ENCODE peak calls at places on chromosomes 1 and 21, in six cellular contexts. One of them, this sample, is unnamed. For H3K4me1, the result is how much of the 10 kb centered on the place peaks cover.

GRCh38 chr1:98454666-98455065 is 206.9 kb upstream of the SNX7 start:
- DNase-seq in tibial artery: no peak
- DNase-seq in mucosa of descending colon: no peak
- DNase-seq in heart right ventricle: no peak
- DNase-seq in fibroblast of lung: no peak
- DNase-seq in cardiac muscle cell: no peak
- DNase-seq in this sample: no peak

GRCh38 chr1:203135636-203136305 is 8.2 kb downstream of the ADORA1 start:
- DNase-seq in fibroblast of lung: no peak
- DNase-seq in cardiac muscle cell: no peak
- DNase-seq in tibial artery: no peak
- DNase-seq in mucosa of descending colon: no peak
- DNase-seq in heart right ventricle: no peak
- DNase-seq in this sample: no peak

GRCh38 chr1:186155594-186155993 is 219.5 kb downstream of the TPR start:
- DNase-seq in heart right ventricle: no peak
- DNase-seq in cardiac muscle cell: peak
- DNase-seq in fibroblast of lung: peak
- DNase-seq in mucosa of descending colon: no peak
- DNase-seq in tibial artery: no peak
- DNase-seq in this sample: no peak

GRCh38 chr1:178033019-178033418 is 60.9 kb upstream of the RASAL2 start:
- DNase-seq in mucosa of descending colon: no peak
- DNase-seq in cardiac muscle cell: no peak
- DNase-seq in fibroblast of lung: no peak
- DNase-seq in tibial artery: no peak
- DNase-seq in heart right ventricle: no peak
- DNase-seq in this sample: no peak

GRCh38 chr1:212749924-212750535 is 41.5 kb downstream of the NSL1 start:
- DNase-seq in mucosa of descending colon: no peak
- DNase-seq in tibial artery: no peak
- DNase-seq in heart right ventricle: no peak
- DNase-seq in fibroblast of lung: peak
- DNase-seq in cardiac muscle cell: peak
- DNase-seq in this sample: no peak

GRCh38 chr1:159088050-159088449 is 11.5 kb upstream of the AIM2 start:
- DNase-seq in heart right ventricle: no peak
- DNase-seq in mucosa of descending colon: no peak
- DNase-seq in fibroblast of lung: peak
- DNase-seq in tibial artery: no peak
- DNase-seq in cardiac muscle cell: no peak
- DNase-seq in this sample: no peak

GRCh38 chr1:207815913-207816312 is 64.1 kb downstream of the CD46 start:
- DNase-seq in tibial artery: no peak
- DNase-seq in mucosa of descending colon: no peak
- DNase-seq in heart right ventricle: no peak
- DNase-seq in fibroblast of lung: peak
- DNase-seq in cardiac muscle cell: no peak
- DNase-seq in this sample: peak

GRCh38 chr1:159275891-159276290 is 26.2 kb upstream of the FCER1A start:
- DNase-seq in tibial artery: no peak
- DNase-seq in heart right ventricle: no peak
- DNase-seq in mucosa of descending colon: no peak
- DNase-seq in cardiac muscle cell: no peak
- DNase-seq in fibroblast of lung: no peak
- DNase-seq in this sample: no peak

GRCh38 chr1:214380418-214380817 is 99.5 kb downstream of the SMYD2 start:
- DNase-seq in heart right ventricle: no peak
- DNase-seq in cardiac muscle cell: no peak
- DNase-seq in mucosa of descending colon: no peak
- DNase-seq in tibial artery: no peak
- DNase-seq in fibroblast of lung: no peak
- DNase-seq in this sample: no peak

GRCh38 chr1:65001238-65001792 is 35.0 kb upstream of the JAK1 start:
- DNase-seq in heart right ventricle: peak
- DNase-seq in cardiac muscle cell: peak
- DNase-seq in mucosa of descending colon: peak
- DNase-seq in tibial artery: peak
- DNase-seq in fibroblast of lung: peak
- DNase-seq in this sample: peak

GRCh38 chr1:24866211-24867063 is 63.6 kb downstream of the RUNX3 start:
- DNase-seq in cardiac muscle cell: no peak
- DNase-seq in fibroblast of lung: no peak
- DNase-seq in mucosa of descending colon: no peak
- DNase-seq in tibial artery: no peak
- DNase-seq in heart right ventricle: no peak
- DNase-seq in this sample: no peak

GRCh38 chr1:31588751-31589515 is 12.6 kb downstream of the TINAGL1 start:
- DNase-seq in fibroblast of lung: no peak
- DNase-seq in heart right ventricle: peak
- DNase-seq in tibial artery: no peak
- DNase-seq in cardiac muscle cell: no peak
- DNase-seq in mucosa of descending colon: peak
- DNase-seq in this sample: peak
- TF ChIP-seq CTCF in fibroblast of lung: no peak
- TF ChIP-seq CTCF in heart right ventricle: no peak
- TF ChIP-seq CTCF in tibial artery: no peak
- TF ChIP-seq CTCF in cardiac muscle cell: no peak
- TF ChIP-seq CTCF in mucosa of descending colon: no peak
- TF ChIP-seq CTCF in this sample: no peak

DNA sequence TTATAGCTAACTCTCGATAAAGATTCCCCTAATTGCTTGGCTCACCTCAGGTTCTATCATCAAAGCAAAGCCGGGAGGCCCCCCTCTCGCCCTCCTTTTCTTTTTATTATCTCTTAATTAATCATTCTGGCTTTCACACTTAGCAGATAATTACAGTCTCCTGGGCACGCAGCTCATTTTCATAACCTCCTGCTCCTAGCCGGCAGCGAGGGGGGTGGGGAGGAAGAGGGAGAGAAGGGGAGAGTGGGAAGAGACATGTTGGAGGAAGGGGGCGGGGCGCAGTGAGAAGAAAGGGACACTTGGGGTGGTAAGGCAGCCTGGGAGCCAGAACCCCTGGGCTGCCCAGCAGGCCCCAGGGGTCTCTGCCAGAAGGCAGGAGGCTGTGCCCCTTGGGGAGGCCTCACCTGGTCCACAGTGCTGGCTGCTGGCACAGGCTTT is 14.5 kb downstream of the KIRREL1 start:
- DNase-seq in fibroblast of lung: no peak
- DNase-seq in mucosa of descending colon: no peak
- DNase-seq in tibial artery: no peak
- DNase-seq in cardiac muscle cell: no peak
- DNase-seq in heart right ventricle: no peak
- DNase-seq in this sample: no peak
- H3K4me1 ChIP-seq in fibroblast of lung: half or more
- H3K4me1 ChIP-seq in mucosa of descending colon: under half
- H3K4me1 ChIP-seq in tibial artery: half or more
- H3K4me1 ChIP-seq in cardiac muscle cell: under half
- H3K4me1 ChIP-seq in heart right ventricle: half or more
- H3K4me1 ChIP-seq in this sample: under half

DNA sequence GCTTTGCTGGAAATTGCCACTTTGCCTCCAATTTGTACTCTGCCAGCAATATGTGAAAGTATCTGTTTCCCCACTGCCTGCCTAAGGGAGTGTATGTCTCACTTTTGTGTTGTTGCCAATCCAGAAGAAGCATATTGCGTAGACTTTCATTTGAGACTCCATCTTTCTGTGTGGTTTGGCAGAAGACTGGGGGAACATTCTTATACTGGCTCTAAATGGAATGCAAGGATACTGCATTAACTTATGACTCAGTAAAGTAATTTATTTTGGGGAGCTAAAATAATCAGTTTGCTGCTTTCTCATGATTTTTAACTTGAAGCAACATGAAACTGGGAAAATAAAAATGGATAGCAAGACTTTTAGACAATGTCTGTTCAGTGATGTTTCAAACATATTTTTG is 107.7 kb upstream of the TMPRSS2 start:
- DNase-seq in fibroblast of lung: peak
- DNase-seq in heart right ventricle: no peak
- DNase-seq in cardiac muscle cell: no peak
- DNase-seq in mucosa of descending colon: no peak
- DNase-seq in tibial artery: no peak
- DNase-seq in this sample: no peak
- TF ChIP-seq CTCF in fibroblast of lung: no peak
- TF ChIP-seq CTCF in heart right ventricle: no peak
- TF ChIP-seq CTCF in cardiac muscle cell: no peak
- TF ChIP-seq CTCF in mucosa of descending colon: no peak
- TF ChIP-seq CTCF in tibial artery: no peak
- TF ChIP-seq CTCF in this sample: no peak

DNA sequence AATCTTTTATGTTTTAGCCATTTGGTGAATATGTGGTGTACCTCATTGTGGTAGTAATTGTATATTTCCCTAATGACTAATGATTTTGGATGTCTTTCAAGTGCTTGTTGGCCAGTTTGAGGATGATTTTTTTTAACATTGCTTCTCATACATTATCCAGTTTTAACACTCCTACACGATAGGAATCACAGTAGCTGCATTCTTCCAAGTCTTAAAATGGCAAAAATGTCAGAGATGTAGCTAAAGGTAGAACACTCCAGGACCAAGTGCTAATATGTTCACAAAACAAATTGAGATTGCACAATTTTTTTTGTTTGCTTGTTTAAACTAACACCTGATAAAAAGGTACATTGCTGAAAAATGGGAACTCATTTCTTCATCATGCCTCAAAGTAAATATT is 11.7 kb downstream of the USP25 start:
- DNase-seq in tibial artery: no peak
- DNase-seq in fibroblast of lung: peak
- DNase-seq in heart right ventricle: no peak
- DNase-seq in mucosa of descending colon: no peak
- DNase-seq in cardiac muscle cell: no peak
- DNase-seq in this sample: no peak
- H3K4me1 ChIP-seq in tibial artery: under half
- H3K4me1 ChIP-seq in fibroblast of lung: under half
- H3K4me1 ChIP-seq in heart right ventricle: half or more
- H3K4me1 ChIP-seq in mucosa of descending colon: under half
- H3K4me1 ChIP-seq in cardiac muscle cell: under half
- H3K4me1 ChIP-seq in this sample: half or more

GRCh38 chr1:205920159-205920558 is 23.1 kb downstream of the SLC26A9 start:
- DNase-seq in fibroblast of lung: peak
- DNase-seq in cardiac muscle cell: peak
- DNase-seq in mucosa of descending colon: no peak
- DNase-seq in heart right ventricle: peak
- DNase-seq in tibial artery: peak
- DNase-seq in this sample: peak

GRCh38 chr1:205921559-205921887 is 21.7 kb downstream of the SLC26A9 start:
- DNase-seq in mucosa of descending colon: no peak
- DNase-seq in heart right ventricle: no peak
- DNase-seq in tibial artery: no peak
- DNase-seq in cardiac muscle cell: no peak
- DNase-seq in fibroblast of lung: no peak
- DNase-seq in this sample: no peak

GRCh38 chr1:205920861-205921558 is 22.2 kb downstream of the SLC26A9 start:
- DNase-seq in cardiac muscle cell: no peak
- DNase-seq in fibroblast of lung: no peak
- DNase-seq in tibial artery: no peak
- DNase-seq in heart right ventricle: no peak
- DNase-seq in mucosa of descending colon: no peak
- DNase-seq in this sample: no peak

GRCh38 chr1:205917466-205918248 is 25.6 kb downstream of the SLC26A9 start:
- DNase-seq in heart right ventricle: no peak
- DNase-seq in mucosa of descending colon: no peak
- DNase-seq in tibial artery: no peak
- DNase-seq in cardiac muscle cell: no peak
- DNase-seq in fibroblast of lung: no peak
- DNase-seq in this sample: no peak

DNA sequence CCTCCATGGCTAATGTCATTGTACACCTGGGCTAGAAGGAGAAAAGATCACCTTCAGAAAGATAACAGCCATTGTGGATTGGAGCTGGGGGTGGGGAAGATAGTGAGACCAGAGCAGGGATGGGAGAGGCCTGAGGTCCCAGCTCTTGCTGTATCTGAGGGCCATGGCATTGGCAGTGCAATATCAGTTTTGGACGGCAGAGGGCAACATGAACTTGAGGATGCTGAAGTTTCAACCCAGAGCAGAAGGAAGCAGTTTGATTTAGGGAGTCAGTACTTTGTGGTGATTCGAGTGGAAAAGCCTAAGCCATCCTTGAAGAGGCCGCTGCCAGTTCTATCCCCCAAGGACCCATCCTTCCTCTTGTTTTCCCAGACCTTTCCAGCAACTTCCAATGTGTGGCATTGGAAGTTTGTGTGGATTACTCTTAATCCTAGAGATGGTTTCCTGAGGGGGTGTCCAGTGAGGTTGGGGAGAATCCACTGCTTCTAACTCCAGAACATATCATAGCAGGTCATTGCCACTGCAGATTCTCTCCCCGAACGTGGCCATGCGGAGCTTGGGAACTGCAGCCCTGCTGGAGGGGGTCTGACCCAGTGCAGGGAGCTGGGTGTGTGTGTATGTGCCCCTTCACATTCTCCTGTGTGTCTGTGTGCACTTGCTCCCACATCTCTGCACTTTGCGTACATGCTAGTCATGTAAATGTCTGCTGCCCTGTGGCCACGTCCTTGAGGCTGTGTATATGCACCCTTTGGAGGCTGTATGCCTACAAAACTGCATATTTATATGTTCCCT is 24.1 kb downstream of the SLC26A9 start:
- DNase-seq in mucosa of descending colon: peak
- DNase-seq in tibial artery: peak
- DNase-seq in heart right ventricle: peak
- DNase-seq in fibroblast of lung: peak
- DNase-seq in cardiac muscle cell: peak
- DNase-seq in this sample: peak
- TF ChIP-seq CTCF in mucosa of descending colon: peak
- TF ChIP-seq CTCF in tibial artery: peak
- TF ChIP-seq CTCF in heart right ventricle: peak
- TF ChIP-seq CTCF in fibroblast of lung: peak
- TF ChIP-seq CTCF in cardiac muscle cell: peak
- TF ChIP-seq CTCF in this sample: peak

GRCh38 chr1:40060351-40060750 is 19.8 kb downstream of the CAP1 start:
- DNase-seq in mucosa of descending colon: no peak
- DNase-seq in heart right ventricle: no peak
- DNase-seq in tibial artery: no peak
- DNase-seq in cardiac muscle cell: no peak
- DNase-seq in fibroblast of lung: no peak
- DNase-seq in this sample: no peak

GRCh38 chr1:40059292-40059959 is 18.9 kb downstream of the CAP1 start:
- DNase-seq in cardiac muscle cell: no peak
- DNase-seq in mucosa of descending colon: no peak
- DNase-seq in heart right ventricle: no peak
- DNase-seq in tibial artery: no peak
- DNase-seq in fibroblast of lung: peak
- DNase-seq in this sample: no peak

GRCh38 chr1:40067023-40067422 is 26.5 kb downstream of the CAP1 start:
- DNase-seq in tibial artery: no peak
- DNase-seq in fibroblast of lung: no peak
- DNase-seq in cardiac muscle cell: no peak
- DNase-seq in mucosa of descending colon: no peak
- DNase-seq in heart right ventricle: no peak
- DNase-seq in this sample: no peak

GRCh38 chr1:40059960-40060337 is 19.4 kb downstream of the CAP1 start:
- DNase-seq in heart right ventricle: no peak
- DNase-seq in mucosa of descending colon: no peak
- DNase-seq in fibroblast of lung: no peak
- DNase-seq in tibial artery: no peak
- DNase-seq in cardiac muscle cell: no peak
- DNase-seq in this sample: no peak

GRCh38 chr1:40064797-40065492 is 24.4 kb downstream of the CAP1 start:
- DNase-seq in heart right ventricle: no peak
- DNase-seq in mucosa of descending colon: no peak
- DNase-seq in cardiac muscle cell: peak
- DNase-seq in fibroblast of lung: no peak
- DNase-seq in tibial artery: no peak
- DNase-seq in this sample: no peak
- H3K4me1 ChIP-seq in heart right ventricle: under half
- H3K4me1 ChIP-seq in mucosa of descending colon: under half
- H3K4me1 ChIP-seq in cardiac muscle cell: under half
- H3K4me1 ChIP-seq in fibroblast of lung: under half
- H3K4me1 ChIP-seq in tibial artery: under half
- H3K4me1 ChIP-seq in this sample: under half